ENCODE peak calls at places on chromosome 1, in eight cellular contexts. X, B, Q, E, N, H, U and A are unnamed samples.

GRCh38 chr1:96234299-96234698 is 487.3 kb upstream of the PTBP2 start:
- DNase-seq in E (no peak), X (no peak), B (no peak), H (no peak), N (no peak), U (no peak), Q (peak), A (no peak)

GRCh38 chr1:212608956-212609700 is 567 bp downstream of the ATF3 start:
- DNase-seq in N (peak), X (peak), H (no peak), U (no peak), Q (peak), E (peak), B (peak), A (peak)

GRCh38 chr1:215992620-215993019 is 425.5 kb downstream of the KCTD3 start:
- DNase-seq in H (peak), N (no peak), B (no peak), E (no peak), Q (no peak), X (no peak), U (no peak), A (no peak)

GRCh38 chr1:171403396-171403795 is 81.9 kb upstream of the PRRC2C start:
- DNase-seq in U (no peak), X (no peak), B (no peak), E (no peak), Q (no peak), N (no peak), H (no peak), A (no peak)

GRCh38 chr1:60423181-60423780 is 349.7 kb upstream of the C1orf87 start:
- DNase-seq in X (no peak), N (no peak), B (no peak), U (no peak), Q (no peak), E (no peak), H (no peak), A (no peak)

GRCh38 chr1:235129774-235130570 is 1.3 kb upstream of the TOMM20 start:
- DNase-seq in B (no peak), N (no peak), H (no peak), Q (no peak), U (no peak), E (no peak), X (no peak), A (no peak)

GRCh38 chr1:177913762-177914540 is 55.9 kb downstream of the SEC16B start:
- DNase-seq in Q (peak), E (no peak), U (no peak), N (no peak), H (peak), B (no peak), X (no peak), A (no peak)

GRCh38 chr1:106222415-106222814 is 834.1 kb upstream of the PRMT6 start:
- DNase-seq in H (no peak), U (no peak), N (no peak), E (no peak), X (no peak), B (no peak), Q (no peak), A (no peak)

GRCh38 chr1:94063379-94063778 is 57.6 kb downstream of the ABCA4 start:
- DNase-seq in X (no peak), U (no peak), N (no peak), H (peak), B (no peak), E (no peak), Q (peak), A (no peak)

GRCh38 chr1:178576841-178577240 is 63.9 kb downstream of the TEX35 start:
- DNase-seq in H (no peak), E (no peak), B (no peak), Q (no peak), U (no peak), X (no peak), N (no peak), A (no peak)

GRCh38 chr1:168643152-168643551 is 66.7 kb downstream of the XCL1 start:
- DNase-seq in X (no peak), B (no peak), Q (no peak), E (no peak), H (no peak), U (no peak), N (no peak), A (no peak)

GRCh38 chr1:242828199-242828598 is 303.7 kb upstream of the PLD5 start:
- DNase-seq in Q (no peak), B (no peak), H (no peak), N (no peak), X (no peak), E (no peak), U (no peak), A (no peak)

GRCh38 chr1:17027900-17028299 is 16.2 kb upstream of the ATP13A2 start:
- DNase-seq in E (no peak), X (no peak), H (no peak), N (no peak), B (no peak), Q (no peak), U (no peak), A (no peak)

GRCh38 chr1:44677201-44677520 is 2.6 kb downstream of the ARMH1 start:
- DNase-seq in X (no peak), U (no peak), E (no peak), Q (no peak), B (no peak), H (peak), N (no peak), A (no peak)

GRCh38 chr1:166354411-166354810 is 187.6 kb upstream of the FAM78B start:
- DNase-seq in N (no peak), B (no peak), Q (no peak), H (no peak), U (no peak), E (no peak), X (no peak), A (no peak)

GRCh38 chr1:205375816-205376545 is 19.3 kb upstream of the KLHDC8A start:
- DNase-seq in N (no peak), B (no peak), U (no peak), X (no peak), H (peak), E (no peak), Q (peak), A (no peak)

GRCh38 chr1:55669308-55669707 is 454.1 kb upstream of the USP24 start:
- DNase-seq in E (no peak), X (no peak), B (no peak), N (no peak), H (no peak), Q (no peak), U (no peak), A (no peak)

GRCh38 chr1:59846209-59846894 is 31.6 kb downstream of the HOOK1 start:
- DNase-seq in N (no peak), X (no peak), B (no peak), E (no peak), Q (no peak), H (no peak), U (no peak), A (no peak)

GRCh38 chr1:29784276-29785136 is 548.2 kb downstream of the PTPRU start:
- DNase-seq in H (no peak), E (no peak), Q (no peak), B (no peak), N (no peak), X (no peak), U (no peak), A (no peak)

GRCh38 chr1:50300303-50300702 is 122.9 kb downstream of the DMRTA2 start:
- DNase-seq in E (no peak), U (no peak), Q (no peak), N (no peak), H (no peak), X (no peak), B (no peak), A (no peak)

GRCh38 chr1:159845751-159846531 is 16.5 kb downstream of the VSIG8 start:
- DNase-seq in B (no peak), H (no peak), X (no peak), Q (no peak), E (no peak), U (no peak), N (no peak), A (no peak)